ENCODE peak calls at places on chromosomes 5 and 9, in ten cellular contexts. P is activated CD4-positive, alpha-beta T cell treated with anti-CD3 and anti-CD28 coated beads, Interleukin-2, amount 10 ng/mL, durations not matched to agents 7 days and 5 days; L is endodermal cell; H is osteocyte; Y is NCI-H146; T is EL; A is T-helper 2 cell; J is natural killer cell; Q is HTR-8/SVneo; E is ovary. M is an unnamed sample.

GRCh38 chr9:111728617-111729366 is 65.9 kb downstream of the SHOC1 start:
- DNase-seq in E (no peak), P (no peak), Y (no peak), J (no peak), L (no peak), Q (peak), T (peak), A (no peak), H (no peak), M (no peak)

GRCh38 chr9:35859310-35859994 is 10.7 kb downstream of the OR13J1 start:
- DNase-seq in J (peak), A (no peak), P (no peak), H (peak), Q (no peak), T (peak), Y (no peak), L (peak), E (no peak), M (no peak)

GRCh38 chr5:57494104-57495098 is 11.8 kb upstream of the ACTBL2 start:
- DNase-seq in T (peak), Y (no peak), E (peak), H (peak), Q (peak), L (peak), P (peak), A (no peak), J (no peak), M (peak)

GRCh38 chr9:131469369-131469768 is 33.3 kb upstream of the POMT1 start:
- DNase-seq in A (no peak), Y (no peak), J (no peak), H (no peak), P (no peak), L (no peak), T (no peak), E (no peak), Q (no peak), M (no peak)

GRCh38 chr9:120892177-120892747 is 15.3 kb upstream of the PHF19 start:
- DNase-seq in H (no peak), T (no peak), J (no peak), E (no peak), A (no peak), L (no peak), Y (no peak), Q (no peak), P (no peak), M (no peak)

GRCh38 chr5:101174981-101175380 is 271.9 kb upstream of the ST8SIA4 start:
- DNase-seq in Q (no peak), J (no peak), P (no peak), L (no peak), Y (no peak), T (no peak), E (no peak), A (no peak), H (no peak), M (no peak)

GRCh38 chr9:89701221-89701798 is 96.5 kb downstream of the GADD45G start:
- DNase-seq in A (peak), H (no peak), J (peak), L (peak), Q (no peak), E (no peak), P (peak), Y (no peak), T (no peak), M (no peak)

GRCh38 chr5:61371474-61371873 is 39.4 kb downstream of the ZSWIM6 start:
- DNase-seq in P (no peak), J (no peak), Y (peak), E (no peak), T (no peak), Q (no peak), L (no peak), A (no peak), H (no peak), M (no peak)

GRCh38 chr9:34571180-34571800 is 18.2 kb downstream of the CNTFR start:
- DNase-seq in P (no peak), Y (no peak), L (no peak), Q (no peak), E (no peak), J (no peak), A (no peak), H (no peak), T (no peak), M (no peak)

GRCh38 chr9:4011062-4011461 is 288.8 kb downstream of the GLIS3 start:
- DNase-seq in P (no peak), L (no peak), H (no peak), E (no peak), A (no peak), Y (no peak), Q (no peak), T (no peak), J (no peak), M (no peak)

GRCh38 chr5:78615697-78616096 is 32.9 kb downstream of the LHFPL2 start:
- DNase-seq in H (no peak), Y (no peak), P (no peak), T (no peak), L (no peak), Q (no peak), E (no peak), J (no peak), A (no peak), M (no peak)

GRCh38 chr5:35246928-35247644 is 16.8 kb upstream of the PRLR start:
- DNase-seq in E (peak), H (no peak), P (no peak), A (no peak), T (no peak), J (no peak), Q (no peak), L (no peak), Y (no peak), M (no peak)

GRCh38 chr9:68775003-68775730 is 70.1 kb downstream of the PIP5K1B start:
- DNase-seq in L (no peak), J (no peak), Q (no peak), A (no peak), Y (no peak), P (no peak), E (no peak), H (no peak), T (peak), M (no peak)

M was measured in esophagus squamous epithelium.